ENCODE peak calls at places on chromosomes 12 and 14, in five cellular contexts. K is GM04503, X is fibroblast of the aortic adventitia, B is NCI-H1092 treated with DMSO at 0.1 percent for 48 hours, I is left ventricle myocardium superior. W is an unnamed sample.

GRCh38 chr14:54718046-54718445 is 151.1 kb downstream of the SAMD4A start:
- DNase-seq in K (no peak), X (no peak), B (no peak), I (no peak), W (no peak)

GRCh38 chr14:45065951-45066350 is 18.0 kb upstream of the PRPF39 start:
- DNase-seq in K (no peak), X (no peak), B (no peak), I (no peak), W (no peak)

GRCh38 chr12:96077081-96077480 is 41.7 kb upstream of the LTA4H start:
- DNase-seq in K (no peak), X (no peak), B (no peak), I (no peak), W (no peak)

GRCh38 chr14:99230271-99231141 is 41.5 kb downstream of the BCL11B start:
- DNase-seq in K (no peak), X (no peak), B (no peak), I (no peak), W (peak)

GRCh38 chr14:65728604-65729003 is 316.1 kb downstream of the FUT8 start:
- DNase-seq in K (no peak), X (no peak), B (no peak), I (no peak), W (no peak)

GRCh38 chr14:56423591-56423991 is 156.0 kb upstream of the TMEM260 start:
- DNase-seq in K (no peak), X (peak), B (no peak), I (no peak), W (no peak)

GRCh38 chr12:11801643-11802042 is 152.2 kb downstream of the ETV6 start:
- DNase-seq in K (no peak), X (no peak), B (no peak), I (no peak), W (no peak)

GRCh38 chr12:132774646-132775275 is 13.1 kb upstream of the ANKLE2 start:
- DNase-seq in K (no peak), X (no peak), B (no peak), I (no peak), W (no peak)

GRCh38 chr12:124663771-124664366 is 96.5 kb upstream of the NCOR2 start:
- DNase-seq in K (no peak), X (no peak), B (no peak), I (no peak), W (no peak)